ENCODE peak calls at places on chromosome 16, in six cellular contexts. One of them, this sample, is unnamed. For H3K36me3 and H3K4me1, the result is how much of the 10 kb centered on the place peaks cover.

GRCh38 chr16:55209626-55210025 is 114.4 kb upstream of the IRX6 start:
- DNase-seq in tibial artery: no peak
- DNase-seq in lung: no peak
- DNase-seq in fibroblast of lung: no peak
- DNase-seq in suprapubic skin: no peak
- DNase-seq in ovary: no peak
- DNase-seq in this sample: no peak

GRCh38 chr16:10824111-10824893 is 5.7 kb upstream of the TVP23A start:
- DNase-seq in tibial artery: no peak
- DNase-seq in lung: peak
- DNase-seq in fibroblast of lung: no peak
- DNase-seq in suprapubic skin: no peak
- DNase-seq in ovary: peak
- DNase-seq in this sample: no peak

GRCh38 chr16:47342055-47342454 is 118.8 kb downstream of the ITFG1 start:
- DNase-seq in tibial artery: no peak
- DNase-seq in lung: no peak
- DNase-seq in fibroblast of lung: no peak
- DNase-seq in suprapubic skin: no peak
- DNase-seq in ovary: no peak
- DNase-seq in this sample: no peak

GRCh38 chr16:62967606-62968005 is 931.4 kb upstream of the CDH8 start:
- DNase-seq in tibial artery: no peak
- DNase-seq in lung: no peak
- DNase-seq in fibroblast of lung: no peak
- DNase-seq in suprapubic skin: no peak
- DNase-seq in ovary: no peak
- DNase-seq in this sample: no peak

GRCh38 chr16:48112603-48113400 is 43.0 kb downstream of the ABCC12 start:
- DNase-seq in tibial artery: no peak
- DNase-seq in lung: no peak
- DNase-seq in fibroblast of lung: no peak
- DNase-seq in suprapubic skin: no peak
- DNase-seq in ovary: no peak
- DNase-seq in this sample: no peak

GRCh38 chr16:88010971-88011483 is 59.8 kb downstream of the BANP start:
- DNase-seq in tibial artery: no peak
- DNase-seq in lung: no peak
- DNase-seq in fibroblast of lung: no peak
- DNase-seq in suprapubic skin: no peak
- DNase-seq in ovary: no peak
- DNase-seq in this sample: no peak

GRCh38 chr16:70692481-70693203 is 6.8 kb upstream of the MTSS2 start:
- DNase-seq in tibial artery: peak
- DNase-seq in lung: no peak
- DNase-seq in fibroblast of lung: peak
- DNase-seq in suprapubic skin: no peak
- DNase-seq in ovary: no peak
- DNase-seq in this sample: peak

GRCh38 chr16:53745126-53745525 is 41.2 kb downstream of the FTO start:
- DNase-seq in tibial artery: no peak
- DNase-seq in lung: no peak
- DNase-seq in fibroblast of lung: no peak
- DNase-seq in suprapubic skin: no peak
- DNase-seq in ovary: no peak
- DNase-seq in this sample: peak

GRCh38 chr16:57025941-57026777 is 36.8 kb downstream of the NLRC5 start:
- DNase-seq in tibial artery: no peak
- DNase-seq in lung: no peak
- DNase-seq in fibroblast of lung: no peak
- DNase-seq in suprapubic skin: peak
- DNase-seq in ovary: no peak
- DNase-seq in this sample: no peak

GRCh38 chr16:11084484-11085024 is 140.2 kb downstream of the CLEC16A start:
- DNase-seq in tibial artery: no peak
- DNase-seq in lung: no peak
- DNase-seq in fibroblast of lung: peak
- DNase-seq in suprapubic skin: no peak
- DNase-seq in ovary: no peak
- DNase-seq in this sample: no peak

GRCh38 chr16:14111713-14112538 is 40.8 kb downstream of the MRTFB start:
- DNase-seq in tibial artery: peak
- DNase-seq in lung: no peak
- DNase-seq in fibroblast of lung: no peak
- DNase-seq in suprapubic skin: no peak
- DNase-seq in ovary: peak
- DNase-seq in this sample: peak

GRCh38 chr16:51298800-51299199 is 147.7 kb upstream of the SALL1 start:
- DNase-seq in tibial artery: no peak
- DNase-seq in lung: no peak
- DNase-seq in fibroblast of lung: no peak
- DNase-seq in suprapubic skin: no peak
- DNase-seq in ovary: no peak
- DNase-seq in this sample: no peak

GRCh38 chr16:15513169-15513568 is 78.8 kb downstream of the BMERB1 start:
- DNase-seq in tibial artery: no peak
- DNase-seq in lung: no peak
- DNase-seq in fibroblast of lung: no peak
- DNase-seq in suprapubic skin: no peak
- DNase-seq in ovary: no peak
- DNase-seq in this sample: no peak

GRCh38 chr16:89375021-89375420 is 115.3 kb downstream of the ANKRD11 start:
- DNase-seq in tibial artery: no peak
- DNase-seq in lung: no peak
- DNase-seq in fibroblast of lung: peak
- DNase-seq in suprapubic skin: no peak
- DNase-seq in ovary: no peak
- DNase-seq in this sample: peak

GRCh38 chr16:80015566-80015965 is 415.0 kb upstream of the MAF start:
- DNase-seq in tibial artery: no peak
- DNase-seq in lung: no peak
- DNase-seq in fibroblast of lung: no peak
- DNase-seq in suprapubic skin: no peak
- DNase-seq in ovary: no peak
- DNase-seq in this sample: no peak

GRCh38 chr16:48478418-48478817 is 93.2 kb upstream of the SIAH1 start:
- DNase-seq in tibial artery: no peak
- DNase-seq in lung: no peak
- DNase-seq in fibroblast of lung: no peak
- DNase-seq in suprapubic skin: no peak
- DNase-seq in ovary: no peak
- DNase-seq in this sample: no peak

GRCh38 chr16:17166095-17166494 is 304.7 kb downstream of the XYLT1 start:
- DNase-seq in tibial artery: no peak
- DNase-seq in lung: no peak
- DNase-seq in fibroblast of lung: peak
- DNase-seq in suprapubic skin: no peak
- DNase-seq in ovary: no peak
- DNase-seq in this sample: no peak

GRCh38 chr16:63596716-63597115 is 1525.1 kb downstream of the CDH11 start:
- DNase-seq in tibial artery: no peak
- DNase-seq in lung: no peak
- DNase-seq in fibroblast of lung: no peak
- DNase-seq in suprapubic skin: no peak
- DNase-seq in ovary: no peak
- DNase-seq in this sample: no peak

GRCh38 chr16:86510465-86511261 is at the start of gene FOXF1:
- DNase-seq in tibial artery: no peak
- DNase-seq in lung: no peak
- DNase-seq in fibroblast of lung: peak
- DNase-seq in suprapubic skin: no peak
- DNase-seq in ovary: no peak
- DNase-seq in this sample: peak
- H3K36me3 ChIP-seq in tibial artery: under half
- H3K36me3 ChIP-seq in lung: under half
- H3K36me3 ChIP-seq in fibroblast of lung: under half
- H3K36me3 ChIP-seq in suprapubic skin: under half
- H3K36me3 ChIP-seq in ovary: under half
- H3K36me3 ChIP-seq in this sample: under half

GRCh38 chr16:12587646-12588277 is 215.9 kb downstream of the CPPED1 start:
- DNase-seq in tibial artery: no peak
- DNase-seq in lung: no peak
- DNase-seq in fibroblast of lung: no peak
- DNase-seq in suprapubic skin: no peak
- DNase-seq in ovary: no peak
- DNase-seq in this sample: no peak
- TF ChIP-seq CTCF in tibial artery: no peak
- TF ChIP-seq CTCF in lung: no peak
- TF ChIP-seq CTCF in fibroblast of lung: no peak
- TF ChIP-seq CTCF in suprapubic skin: no peak
- TF ChIP-seq CTCF in ovary: no peak
- TF ChIP-seq CTCF in this sample: no peak

GRCh38 chr16:2499890-2500633 is 13.7 kb upstream of the ATP6V0C start:
- DNase-seq in tibial artery: no peak
- DNase-seq in lung: no peak
- DNase-seq in fibroblast of lung: no peak
- DNase-seq in suprapubic skin: no peak
- DNase-seq in ovary: no peak
- DNase-seq in this sample: no peak
- H3K4me1 ChIP-seq in tibial artery: under half
- H3K4me1 ChIP-seq in lung: under half
- H3K4me1 ChIP-seq in fibroblast of lung: under half
- H3K4me1 ChIP-seq in suprapubic skin: half or more
- H3K4me1 ChIP-seq in ovary: under half
- H3K4me1 ChIP-seq in this sample: under half

GRCh38 chr16:50103764-50104163 is 38.0 kb downstream of the HEATR3 start:
- DNase-seq in tibial artery: no peak
- DNase-seq in lung: no peak
- DNase-seq in fibroblast of lung: peak
- DNase-seq in suprapubic skin: no peak
- DNase-seq in ovary: no peak
- DNase-seq in this sample: no peak

GRCh38 chr16:50102046-50102756 is 36.4 kb downstream of the HEATR3 start:
- DNase-seq in tibial artery: no peak
- DNase-seq in lung: no peak
- DNase-seq in fibroblast of lung: peak
- DNase-seq in suprapubic skin: no peak
- DNase-seq in ovary: no peak
- DNase-seq in this sample: no peak

GRCh38 chr16:50096791-50097190 is 31.0 kb downstream of the HEATR3 start:
- DNase-seq in tibial artery: no peak
- DNase-seq in lung: no peak
- DNase-seq in fibroblast of lung: peak
- DNase-seq in suprapubic skin: no peak
- DNase-seq in ovary: no peak
- DNase-seq in this sample: no peak

GRCh38 chr16:50099957-50100648 is 34.3 kb downstream of the HEATR3 start:
- DNase-seq in tibial artery: no peak
- DNase-seq in lung: no peak
- DNase-seq in fibroblast of lung: no peak
- DNase-seq in suprapubic skin: no peak
- DNase-seq in ovary: no peak
- DNase-seq in this sample: no peak
- H3K36me3 ChIP-seq in tibial artery: half or more
- H3K36me3 ChIP-seq in lung: under half
- H3K36me3 ChIP-seq in fibroblast of lung: under half
- H3K36me3 ChIP-seq in suprapubic skin: half or more
- H3K36me3 ChIP-seq in ovary: under half
- H3K36me3 ChIP-seq in this sample: half or more

GRCh38 chr16:19991614-19992013 is 82.1 kb downstream of the GPR139 start:
- DNase-seq in tibial artery: no peak
- DNase-seq in lung: no peak
- DNase-seq in fibroblast of lung: no peak
- DNase-seq in suprapubic skin: no peak
- DNase-seq in ovary: no peak
- DNase-seq in this sample: no peak
- TF ChIP-seq CTCF in tibial artery: no peak
- TF ChIP-seq CTCF in lung: no peak
- TF ChIP-seq CTCF in fibroblast of lung: no peak
- TF ChIP-seq CTCF in suprapubic skin: no peak
- TF ChIP-seq CTCF in ovary: no peak
- TF ChIP-seq CTCF in this sample: no peak

GRCh38 chr16:85171809-85172464 is 59.7 kb upstream of the CIBAR2 start:
- DNase-seq in tibial artery: no peak
- DNase-seq in lung: no peak
- DNase-seq in fibroblast of lung: peak
- DNase-seq in suprapubic skin: no peak
- DNase-seq in ovary: no peak
- DNase-seq in this sample: no peak
- H3K4me1 ChIP-seq in tibial artery: under half
- H3K4me1 ChIP-seq in lung: under half
- H3K4me1 ChIP-seq in fibroblast of lung: under half
- H3K4me1 ChIP-seq in suprapubic skin: half or more
- H3K4me1 ChIP-seq in ovary: under half
- H3K4me1 ChIP-seq in this sample: half or more

GRCh38 chr16:1763521-1764511 is 7.5 kb downstream of the NME3 start:
- DNase-seq in tibial artery: no peak
- DNase-seq in lung: no peak
- DNase-seq in fibroblast of lung: peak
- DNase-seq in suprapubic skin: no peak
- DNase-seq in ovary: no peak
- DNase-seq in this sample: no peak
- H3K36me3 ChIP-seq in tibial artery: half or more
- H3K36me3 ChIP-seq in lung: under half
- H3K36me3 ChIP-seq in fibroblast of lung: half or more
- H3K36me3 ChIP-seq in suprapubic skin: half or more
- H3K36me3 ChIP-seq in ovary: under half
- H3K36me3 ChIP-seq in this sample: under half

DNA sequence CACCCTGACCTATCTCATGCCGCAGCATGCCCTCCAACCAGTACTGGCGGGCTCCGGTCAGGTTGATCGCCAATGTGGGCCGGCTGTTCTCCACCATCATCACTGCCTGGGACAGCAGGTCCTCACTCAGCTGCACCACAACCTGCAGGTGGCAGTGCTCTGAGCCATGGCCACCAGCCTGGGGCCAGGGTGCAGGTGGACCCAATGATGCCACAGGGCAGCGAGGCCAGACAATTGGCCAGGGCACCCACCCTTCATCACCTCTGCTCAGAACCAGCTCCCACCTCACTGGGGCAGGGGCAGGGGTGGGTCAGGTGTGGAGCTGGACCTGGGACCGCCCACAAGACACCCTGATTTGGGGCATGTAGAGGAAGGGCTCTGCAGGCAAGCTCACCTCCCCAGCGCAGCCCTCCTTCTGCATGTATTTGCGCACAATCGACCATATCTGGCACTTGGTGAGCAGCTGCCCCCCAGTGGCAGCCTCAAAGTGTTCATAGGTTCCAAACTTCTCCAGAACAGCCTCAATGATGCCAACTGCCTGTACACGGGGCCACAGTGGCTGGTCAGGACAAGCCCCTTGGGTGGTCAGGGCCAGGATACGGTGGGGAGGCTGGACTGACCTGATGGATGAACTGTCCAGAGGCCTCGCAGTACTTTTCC is 4.2 kb downstream of the MATCAP1 start:
- DNase-seq in tibial artery: no peak
- DNase-seq in lung: no peak
- DNase-seq in fibroblast of lung: no peak
- DNase-seq in suprapubic skin: no peak
- DNase-seq in ovary: no peak
- DNase-seq in this sample: no peak
- TF ChIP-seq CTCF in tibial artery: no peak
- TF ChIP-seq CTCF in lung: no peak
- TF ChIP-seq CTCF in fibroblast of lung: peak
- TF ChIP-seq CTCF in suprapubic skin: peak
- TF ChIP-seq CTCF in ovary: no peak
- TF ChIP-seq CTCF in this sample: no peak

GRCh38 chr16:27228036-27228435 is 24.7 kb downstream of the KDM8 start:
- DNase-seq in tibial artery: no peak
- DNase-seq in lung: no peak
- DNase-seq in fibroblast of lung: no peak
- DNase-seq in suprapubic skin: no peak
- DNase-seq in ovary: no peak
- DNase-seq in this sample: no peak
- H3K4me1 ChIP-seq in tibial artery: under half
- H3K4me1 ChIP-seq in lung: under half
- H3K4me1 ChIP-seq in fibroblast of lung: under half
- H3K4me1 ChIP-seq in suprapubic skin: under half
- H3K4me1 ChIP-seq in ovary: under half
- H3K4me1 ChIP-seq in this sample: under half

This sample was measured in psoas muscle.